ENCODE peak calls at places on chromosome 5, in seven cellular contexts. J is pulmonary artery endothelial cell, F is kidney tubule cell, R is HFF-Myc, V is KG1, M is head of caudate nucleus, B is DND-41. P is an unnamed sample.

GRCh38 chr5:93581738-93582414 is 857 bp upstream of the NR2F1-AS1 start:
- DNase-seq in R (no peak), M (no peak), J (no peak), V (no peak), F (peak), B (no peak), P (no peak)

GRCh38 chr5:88672644-88673493 is 210.1 kb downstream of the MEF2C start:
- DNase-seq in J (no peak), M (peak), V (no peak), F (no peak), B (no peak), R (no peak), P (no peak)

GRCh38 chr5:159463590-159464321 is 133.5 kb upstream of the IL12B start:
- DNase-seq in B (no peak), R (no peak), F (peak), M (no peak), V (no peak), J (no peak), P (no peak)

GRCh38 chr5:157552650-157553049 is 22.9 kb downstream of the ADAM19 start:
- DNase-seq in V (no peak), M (no peak), F (no peak), R (no peak), B (no peak), J (no peak), P (no peak)

GRCh38 chr5:27568811-27569210 is 530.4 kb upstream of the CDH9 start:
- DNase-seq in F (peak), M (no peak), J (no peak), R (no peak), B (no peak), V (no peak), P (no peak)

GRCh38 chr5:44885903-44886302 is 77.2 kb downstream of the MRPS30 start:
- DNase-seq in M (no peak), R (no peak), J (no peak), V (no peak), B (no peak), F (peak), P (no peak)

GRCh38 chr5:464843-465590 is 22.0 kb downstream of the EXOC3 start:
- DNase-seq in J (no peak), B (no peak), M (no peak), F (no peak), R (no peak), V (no peak), P (no peak)

GRCh38 chr5:103057208-103058130 is 62.5 kb downstream of the GIN1 start:
- DNase-seq in M (no peak), B (no peak), R (no peak), F (peak), V (no peak), J (no peak), P (no peak)

GRCh38 chr5:17067657-17068392 is 131.7 kb upstream of the MYO10 start:
- DNase-seq in R (no peak), V (no peak), F (no peak), M (no peak), B (no peak), J (no peak), P (no peak)

GRCh38 chr5:139881145-139881733 is 85.6 kb downstream of the PSD2 start:
- DNase-seq in M (no peak), F (no peak), J (no peak), B (no peak), V (no peak), R (no peak), P (no peak)

GRCh38 chr5:9820696-9821449 is 190.7 kb upstream of the TAS2R1 start:
- DNase-seq in R (peak), M (no peak), V (no peak), F (no peak), J (no peak), B (no peak), P (no peak)

GRCh38 chr5:154962494-154962893 is 21.6 kb downstream of the MRPL22 start:
- DNase-seq in R (no peak), V (no peak), J (no peak), F (peak), M (no peak), B (no peak), P (no peak)

GRCh38 chr5:137802282-137803210 is 48.4 kb upstream of the HNRNPA0 start:
- DNase-seq in B (no peak), J (no peak), F (no peak), V (no peak), M (no peak), R (no peak), P (no peak)

GRCh38 chr5:69242215-69242927 is 7.7 kb downstream of the CDK7 start:
- DNase-seq in M (no peak), R (no peak), B (no peak), J (no peak), V (no peak), F (no peak), P (no peak)

GRCh38 chr5:92180406-92180805 is 797.3 kb upstream of the ARRDC3 start:
- DNase-seq in J (no peak), F (no peak), M (no peak), B (no peak), V (no peak), R (no peak), P (no peak)

GRCh38 chr5:173753307-173754168 is 134.6 kb upstream of the CPEB4 start:
- DNase-seq in F (peak), R (no peak), B (no peak), M (no peak), J (no peak), V (no peak), P (no peak)

GRCh38 chr5:150540615-150541396 is 32.9 kb downstream of the NDST1 start:
- DNase-seq in F (peak), M (no peak), B (no peak), J (peak), R (peak), V (no peak), P (no peak)

GRCh38 chr5:178545156-178545555 is 45.0 kb downstream of the COL23A1 start:
- DNase-seq in F (no peak), B (no peak), M (no peak), V (no peak), R (no peak), J (no peak), P (no peak)

GRCh38 chr5:125005287-125005686 is 258.8 kb upstream of the ZNF608 start:
- DNase-seq in M (no peak), R (no peak), J (no peak), F (no peak), B (no peak), V (no peak), P (no peak)

GRCh38 chr5:37086466-37087178 is 162.6 kb downstream of the CPLANE1 start:
- DNase-seq in V (no peak), M (no peak), F (peak), R (no peak), J (no peak), B (no peak), P (no peak)

GRCh38 chr5:6633469-6634326 is 458 bp downstream of the SRD5A1 start:
- DNase-seq in M (no peak), R (no peak), F (peak), J (no peak), B (peak), V (peak), P (no peak)